ENCODE peak calls at places on chromosomes 4 and X, in ten cellular contexts. E is AG20443; Q is naive thymus-derived CD4-positive, alpha-beta T cell; V is ACHN; A is CD4-positive, alpha-beta memory T cell; L is T-helper 1 cell; Y is stromal cell of bone marrow; U is NCI-H2081 treated with DMSO at 0.1 percent for 48 hours; I is NAMALWA; W is stimulated activated CD4-positive, alpha-beta T cell treated with anti-CD3 and anti-CD28 coated beads, TNF-alpha, amount 100 ng/mL, for 1 hour. B is an unnamed sample.

GRCh38 chr4:4625488-4625887 is 83.6 kb upstream of the STX18 start:
- DNase-seq in W (no peak), Y (no peak), Q (no peak), E (peak; percentile 94), I (no peak), U (no peak), V (no peak), A (no peak), L (no peak), B (no peak)

GRCh38 chrX:31099536-31100090 is 27.8 kb upstream of the FTHL17 start:
- DNase-seq in U (no peak), E (no peak), L (no peak), W (no peak), Q (no peak), I (no peak), A (no peak), V (no peak), Y (no peak), B (no peak)

GRCh38 chrX:23035493-23035892 is 35.7 kb downstream of the DDX53 start:
- DNase-seq in U (no peak), E (no peak), I (no peak), Q (no peak), Y (no peak), A (no peak), V (no peak), W (no peak), L (no peak), B (no peak)

GRCh38 chrX:68490644-68491043 is 8.2 kb upstream of the YIPF6 start:
- DNase-seq in E (peak; percentile 48), U (no peak), Y (no peak), W (no peak), V (peak; percentile 25), L (no peak), A (no peak), I (peak; percentile 31), Q (no peak), B (no peak)

GRCh38 chr4:56786955-56787354 is 34.5 kb downstream of the SPINK2 start:
- DNase-seq in E (peak; percentile 56), I (no peak), V (no peak), A (no peak), Y (peak; percentile 54), L (no peak), Q (no peak), U (peak; percentile 9), W (no peak), B (peak; percentile 11)

GRCh38 chr4:29762151-29762550 is 958.0 kb upstream of the PCDH7 start:
- DNase-seq in U (no peak), Y (no peak), W (no peak), Q (no peak), L (no peak), A (no peak), E (no peak), I (no peak), V (no peak), B (no peak)

GRCh38 chr4:2849267-2850140 is 5.9 kb downstream of the ADD1 start:
- DNase-seq in U (no peak), E (peak; percentile 7), I (no peak), V (no peak), Y (no peak), L (no peak), Q (no peak), W (no peak), A (no peak), B (peak; percentile 42)

GRCh38 chr4:40354158-40354557 is 19.0 kb downstream of the CHRNA9 start:
- DNase-seq in E (no peak), U (no peak), L (no peak), W (no peak), I (no peak), V (no peak), Q (no peak), A (no peak), Y (no peak), B (no peak)

GRCh38 chrX:68433155-68433980 is at the start of gene OPHN1:
- DNase-seq in A (no peak), Q (no peak), U (no peak), Y (peak; percentile 66), L (no peak), I (no peak), E (peak; percentile 78), V (peak; percentile 75), W (no peak), B (peak; percentile 76)

B was measured in mucosa of gallbladder.